ENCODE peak calls at places on chromosomes 2 and 18, in four cellular contexts. S, M, N and Q are unnamed samples.

GRCh38 chr2:188609321-188610049 is 317.8 kb downstream of the GULP1 start:
- DNase-seq in S (no peak), M (peak; percentile 7), N (peak; percentile 84), Q (peak; percentile 75)

GRCh38 chr2:237873382-237873781 is 14.0 kb downstream of the RAMP1 start:
- DNase-seq in S (no peak), M (no peak), N (no peak), Q (no peak)

GRCh38 chr2:143264851-143265250 is 135.6 kb downstream of the ARHGAP15 start:
- DNase-seq in S (no peak), M (peak; percentile 94), N (peak; percentile 69), Q (peak; percentile 90)

GRCh38 chr18:63977040-63977439 is 7.2 kb downstream of the SERPINB8 start:
- DNase-seq in S (no peak), M (no peak), N (no peak), Q (no peak)

GRCh38 chr18:61127714-61128485 is 205.3 kb upstream of the CDH20 start:
- DNase-seq in S (no peak), M (no peak), N (no peak), Q (no peak)

GRCh38 chr18:35178260-35178659 is 62.6 kb upstream of the ZNF397 start:
- DNase-seq in S (no peak), M (peak; percentile 84), N (no peak), Q (peak; percentile 86)

GRCh38 chr2:10668402-10669012 is 21.3 kb downstream of the NOL10 start:
- DNase-seq in S (no peak), M (peak; percentile 67), N (no peak), Q (peak; percentile 26)

GRCh38 chr18:76391746-76392145 is 103.3 kb downstream of the ZNF516 start:
- DNase-seq in S (no peak), M (no peak), N (no peak), Q (no peak)

GRCh38 chr2:151769606-151770005 is 35.3 kb upstream of the NEB start:
- DNase-seq in S (no peak), M (no peak), N (no peak), Q (no peak)

GRCh38 chr18:12376034-12376717 is 851 bp downstream of the AFG3L2 start:
- DNase-seq in S (peak; percentile 22), M (peak; percentile 40), N (peak; percentile 78), Q (no peak)

GRCh38 chr2:58056201-58056916 is 9.8 kb downstream of the VRK2 start:
- DNase-seq in S (no peak), M (no peak), N (no peak), Q (no peak)

GRCh38 chr2:215529271-215529670 is 93.4 kb upstream of the FN1 start:
- DNase-seq in S (no peak), M (peak; percentile 81), N (no peak), Q (peak; percentile 84)

GRCh38 chr2:46780801-46781445 is 134.7 kb downstream of the MCFD2 start:
- DNase-seq in S (no peak), M (peak; percentile 46), N (peak; percentile 43), Q (no peak)

GRCh38 chr2:206867006-206867405 is 72.3 kb upstream of the CPO start:
- DNase-seq in S (no peak), M (peak; percentile 24), N (no peak), Q (no peak)

GRCh38 chr2:185738679-185739472 is at the start of gene FSIP2:
- DNase-seq in S (no peak), M (peak; percentile 47), N (peak; percentile 91), Q (peak; percentile 46)

GRCh38 chr2:43569921-43570320 is 25.9 kb downstream of the THADA start:
- DNase-seq in S (no peak), M (no peak), N (no peak), Q (no peak)

GRCh38 chr2:197405582-197405981 is 29.2 kb downstream of the SF3B1 start:
- DNase-seq in S (no peak), M (no peak), N (no peak), Q (no peak)

GRCh38 chr2:118251427-118251826 is 163.2 kb downstream of the INSIG2 start:
- DNase-seq in S (no peak), M (peak; percentile 79), N (no peak), Q (peak; percentile 14)
- H3K4me2 ChIP-seq in S (no peak overlapping the region), M (peak overlapping the region; percentile 58), N (no peak overlapping the region), Q (no peak overlapping the region)

DNA sequence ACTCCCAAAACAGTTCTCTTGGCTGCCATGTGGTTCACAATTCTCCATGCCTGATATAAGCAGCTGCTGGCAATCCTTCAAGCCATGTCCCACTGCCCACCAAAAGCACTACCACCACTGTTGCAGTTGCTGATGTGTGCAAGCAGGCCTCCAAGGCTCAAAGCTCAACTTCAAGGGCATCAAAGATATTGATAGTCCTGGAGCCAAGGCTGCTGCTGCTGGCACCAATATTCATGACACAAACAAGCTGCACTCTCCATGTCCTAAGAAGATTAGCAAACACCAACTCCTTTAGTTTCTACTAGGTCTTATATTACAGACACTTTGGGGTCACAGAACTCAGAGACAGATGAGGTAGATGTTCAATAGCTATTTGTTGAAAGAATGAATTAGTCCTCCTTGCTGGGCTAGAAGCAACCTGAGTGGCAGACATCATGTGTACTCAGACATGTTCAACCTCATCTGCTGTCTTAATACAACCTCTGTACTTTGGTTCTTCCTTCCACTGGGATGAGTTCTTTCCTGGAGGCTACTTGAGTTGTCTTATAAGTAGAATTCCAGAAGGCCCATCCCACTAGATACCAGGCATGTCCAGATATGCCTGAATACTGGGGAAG is 104.5 kb upstream of the UGP2 start:
- DNase-seq in S (no peak), M (peak; percentile 13), N (no peak), Q (no peak)
- H3K4me2 ChIP-seq in S (no peak overlapping the region), M (peak overlapping the region; percentile 43), N (peak overlapping the region; percentile 8), Q (no peak overlapping the region)

GRCh38 chr2:161100216-161100615 is 60.0 kb upstream of the TANK start:
- DNase-seq in S (no peak), M (no peak), N (no peak), Q (no peak)

GRCh38 chr2:161104054-161104553 is 56.1 kb upstream of the TANK start:
- DNase-seq in S (no peak), M (no peak), N (no peak), Q (no peak)

GRCh38 chr2:161102770-161103450 is 57.3 kb upstream of the TANK start:
- DNase-seq in S (no peak), M (peak; percentile 7), N (no peak), Q (no peak)

GRCh38 chr2:161101406-161101805 is 58.8 kb upstream of the TANK start:
- DNase-seq in S (no peak), M (no peak), N (no peak), Q (no peak)

DNA sequence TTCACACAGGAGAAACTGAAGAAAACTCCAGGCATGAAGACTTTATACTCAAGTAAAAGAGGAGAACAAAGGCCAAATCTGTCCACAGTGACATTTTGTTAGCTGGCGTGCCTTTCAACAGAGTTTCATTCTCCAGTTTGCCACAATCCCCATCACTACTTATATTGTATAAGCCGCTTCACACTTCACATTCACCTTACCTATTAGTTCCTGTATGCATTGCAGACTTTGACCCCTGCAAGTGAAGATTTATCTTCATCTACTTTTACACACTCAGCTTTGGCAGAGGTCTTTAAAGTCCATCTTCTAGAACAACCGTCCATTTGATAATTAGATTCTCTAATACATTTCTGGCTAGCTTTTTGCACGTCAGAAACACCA is 56.8 kb upstream of the TANK start:
- DNase-seq in S (no peak), M (no peak), N (no peak), Q (no peak)
- H3K4me2 ChIP-seq in S (peak overlapping the region; percentile 62), M (no peak overlapping the region), N (peak overlapping the region; percentile 11), Q (no peak overlapping the region)

GRCh38 chr2:127347734-127348392 is 39.9 kb downstream of the MAP3K2 start:
- DNase-seq in S (no peak), M (no peak), N (no peak), Q (no peak)

GRCh38 chr2:127347000-127347399 is 40.8 kb downstream of the MAP3K2 start:
- DNase-seq in S (no peak), M (no peak), N (no peak), Q (no peak)

GRCh38 chr2:127351603-127352002 is 36.2 kb downstream of the MAP3K2 start:
- DNase-seq in S (no peak), M (no peak), N (no peak), Q (no peak)

GRCh38 chr2:127343277-127343676 is 44.5 kb downstream of the MAP3K2 start:
- DNase-seq in S (no peak), M (no peak), N (no peak), Q (no peak)

GRCh38 chr2:127348421-127349000 is 39.3 kb downstream of the MAP3K2 start:
- DNase-seq in S (no peak), M (peak; percentile 62), N (peak; percentile 79), Q (no peak)
- H3K4me2 ChIP-seq in S (no peak overlapping the region), M (peak overlapping the region; percentile 55), N (no peak overlapping the region), Q (no peak overlapping the region)